ENCODE peak calls at places on chromosomes 5 and 9, in eight cellular contexts. R, E, O, H, J, V, Q and S are unnamed samples.
A peak's percentile ranks its signal among the peaks of the same experiment; 100 is the strongest.

GRCh38 chr9:131578778-131579504 is 33.6 kb downstream of the PRRT1B start:
- DNase-seq in Q (no peak), J (no peak), E (peak; percentile 57), R (no peak), O (no peak), H (peak; percentile 51), V (no peak), S (peak; percentile 67)

GRCh38 chr5:146013761-146014160 is 77.4 kb downstream of the SH3RF2 start:
- DNase-seq in H (no peak), R (no peak), J (no peak), E (no peak), V (no peak), Q (no peak), O (peak; percentile 90), S (no peak)

GRCh38 chr5:78504726-78505431 is 143.7 kb downstream of the LHFPL2 start:
- DNase-seq in J (peak; percentile 86), Q (peak; percentile 77), O (peak; percentile 97), R (peak; percentile 100), V (peak; percentile 97), E (no peak), H (no peak), S (no peak)

GRCh38 chr5:154830596-154830995 is 19.8 kb downstream of the FAXDC2 start:
- DNase-seq in Q (no peak), R (no peak), H (no peak), O (no peak), J (no peak), E (no peak), V (peak; percentile 64), S (no peak)

GRCh38 chr5:87412417-87413115 is at the start of gene CCNH:
- DNase-seq in Q (peak; percentile 97), J (peak; percentile 99), R (peak; percentile 98), E (peak; percentile 96), O (peak; percentile 99), H (peak; percentile 99), V (peak; percentile 96), S (peak; percentile 98)

GRCh38 chr9:93629920-93630319 is 53.5 kb downstream of the PHF2 start:
- DNase-seq in R (no peak), O (peak; percentile 37), E (no peak), J (no peak), Q (no peak), V (no peak), H (no peak), S (no peak)

GRCh38 chr5:74013222-74013621 is 387.2 kb downstream of the ARHGEF28 start:
- DNase-seq in V (peak; percentile 49), Q (no peak), E (no peak), J (no peak), H (no peak), R (no peak), O (no peak), S (no peak)

GRCh38 chr9:99005651-99006050 is 61.9 kb downstream of the COL15A1 start:
- DNase-seq in Q (no peak), J (no peak), E (no peak), H (no peak), R (no peak), V (no peak), O (no peak), S (no peak)

GRCh38 chr9:20558609-20559016 is 63.7 kb downstream of the MLLT3 start:
- DNase-seq in J (no peak), O (no peak), H (no peak), V (peak; percentile 96), Q (no peak), E (no peak), R (peak; percentile 92), S (peak; percentile 65)

GRCh38 chr5:55416306-55416705 is 108.5 kb downstream of the MTREX start:
- DNase-seq in O (no peak), H (no peak), E (no peak), R (peak; percentile 57), Q (no peak), V (no peak), J (no peak), S (no peak)

GRCh38 chr9:4301971-4302427 is 2.1 kb upstream of the GLIS3 start:
- DNase-seq in Q (peak; percentile 61), O (no peak), R (peak; percentile 100), H (no peak), E (no peak), J (peak; percentile 61), V (peak; percentile 91), S (no peak)

GRCh38 chr5:9953691-9954090 is 296.0 kb downstream of the ATPSCKMT start:
- DNase-seq in J (no peak), H (no peak), Q (no peak), R (no peak), V (no peak), E (no peak), O (no peak), S (no peak)

DNA sequence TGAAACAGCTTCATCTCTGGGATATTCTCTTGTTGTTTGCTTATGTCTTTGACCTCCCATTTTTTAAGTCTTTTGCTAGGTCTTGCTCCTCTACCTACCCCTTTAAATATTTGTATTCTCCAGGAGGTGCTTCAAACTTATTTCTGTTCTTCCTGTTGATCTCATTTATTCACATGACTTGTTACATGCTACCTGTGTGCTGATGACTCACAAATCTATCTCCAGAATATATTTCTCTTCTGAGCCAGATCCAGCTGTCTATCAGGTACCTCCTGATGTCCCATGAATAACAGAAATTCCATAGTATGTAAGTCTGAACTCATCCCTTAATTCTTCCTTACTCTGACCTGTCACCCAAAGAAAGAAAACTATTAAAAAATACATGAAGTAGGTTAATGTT is 11.0 kb downstream of the NIPBL start:
- DNase-seq in O (no peak), V (peak; percentile 83), Q (no peak), H (no peak), E (no peak), J (no peak), R (no peak), S (no peak)
- H3K4me3 ChIP-seq in O (no peak overlapping the region), V (no peak overlapping the region), Q (no peak overlapping the region), H (no peak overlapping the region), E (no peak overlapping the region), J (no peak overlapping the region), R (no peak overlapping the region), S (no peak overlapping the region)

GRCh38 chr5:88829053-88829452 is 53.9 kb downstream of the MEF2C start:
- DNase-seq in V (no peak), R (no peak), J (no peak), Q (no peak), E (no peak), O (no peak), H (peak; percentile 39), S (peak; percentile 68)
- TF ChIP-seq CTCF in V (no peak), R (peak; percentile 14), J (peak; percentile 8), Q (peak; percentile 35), E (no peak), O (peak; percentile 21), H (peak; percentile 66), S (peak; percentile 34)

GRCh38 chr9:136051568-136052432 is 43.3 kb downstream of the NACC2 start:
- DNase-seq in Q (peak; percentile 27), V (peak; percentile 93), H (no peak), R (peak; percentile 87), E (no peak), O (peak; percentile 92), J (no peak), S (no peak)

GRCh38 chr9:136050706-136051567 is 44.2 kb downstream of the NACC2 start:
- DNase-seq in E (no peak), O (no peak), H (no peak), Q (peak; percentile 46), R (no peak), J (no peak), V (peak; percentile 47), S (no peak)

GRCh38 chr9:136052991-136053756 is 41.9 kb downstream of the NACC2 start:
- DNase-seq in H (no peak), J (no peak), O (no peak), R (no peak), V (peak; percentile 12), E (no peak), Q (peak; percentile 25), S (no peak)

GRCh38 chr9:136053757-136054142 is 41.3 kb downstream of the NACC2 start:
- DNase-seq in O (no peak), V (no peak), J (no peak), Q (no peak), E (no peak), H (no peak), R (no peak), S (no peak)

GRCh38 chr9:136052433-136052880 is 42.6 kb downstream of the NACC2 start:
- DNase-seq in V (no peak), J (no peak), E (no peak), R (no peak), H (no peak), Q (peak; percentile 29), O (no peak), S (no peak)
- H3K4me3 ChIP-seq in V (no peak overlapping the region), J (peak overlapping the region; percentile 65), E (no peak overlapping the region), R (no peak overlapping the region), H (no peak overlapping the region), Q (peak overlapping the region; percentile 6), O (peak overlapping the region; percentile 55), S (no peak overlapping the region)

DNA sequence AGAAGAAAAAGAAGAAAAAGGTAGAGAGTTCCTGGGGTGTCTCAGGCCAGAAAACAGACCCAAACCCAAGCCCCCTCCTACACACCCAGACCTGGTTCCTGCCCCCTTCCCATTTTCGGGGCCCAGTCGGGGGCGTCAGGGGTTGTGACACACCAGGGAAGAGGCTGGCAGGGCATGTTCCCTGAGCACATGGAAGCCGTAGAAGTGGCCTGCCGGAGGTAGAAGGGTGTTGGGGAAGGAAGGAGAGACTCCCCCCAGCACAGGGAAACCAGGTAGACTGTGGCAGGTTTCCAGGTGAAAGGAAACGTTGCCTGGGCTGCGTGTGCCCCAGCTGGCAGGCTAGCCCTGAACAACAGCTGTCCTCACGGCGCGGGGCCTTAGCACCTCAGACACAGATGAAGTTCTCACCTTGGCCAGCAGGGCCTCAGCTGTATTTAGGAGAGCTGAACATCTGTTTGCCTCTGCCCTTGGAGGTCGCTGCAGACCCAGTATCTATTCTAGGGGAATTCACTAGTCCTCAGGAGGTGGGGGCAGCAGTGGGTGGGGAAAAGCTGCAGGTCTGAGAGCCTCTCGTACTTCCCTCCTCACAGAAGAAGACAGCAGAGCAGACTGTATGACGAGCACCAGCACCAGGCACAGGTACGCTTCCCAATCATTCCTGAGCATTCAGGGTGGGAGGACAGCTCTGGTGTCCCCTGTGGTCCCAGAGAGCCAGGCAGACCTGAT is 14.1 kb downstream of the CD74 start:
- DNase-seq in V (no peak), J (no peak), H (peak; percentile 89), O (no peak), Q (no peak), R (no peak), E (no peak), S (peak; percentile 84)
- TF ChIP-seq CTCF in V (peak; percentile 21), J (peak; percentile 16), H (peak; percentile 91), O (no peak), Q (no peak), R (peak; percentile 15), E (peak; percentile 31), S (peak; percentile 77)